ENCODE peak calls at places on chromosomes 7 and 10, in five cellular contexts. X, N, T, V and E are unnamed samples.

GRCh38 chr7:85201209-85201608 is 14.4 kb upstream of the SEMA3D start:
- DNase-seq in X (no peak), V (no peak), N (no peak), T (no peak), E (no peak)

GRCh38 chr10:129960493-129961273 is 3.4 kb downstream of the EBF3 start:
- DNase-seq in T (no peak), X (no peak), V (no peak), N (no peak), E (no peak)

GRCh38 chr10:69716711-69717560 is 84.8 kb upstream of the COL13A1 start:
- DNase-seq in T (peak), N (peak), X (peak), V (no peak), E (peak)

GRCh38 chr7:95527033-95527775 is 41.5 kb downstream of the ASB4 start:
- DNase-seq in V (no peak), N (peak), T (peak), X (peak), E (peak)

GRCh38 chr10:27369832-27370231 is 129.2 kb upstream of the ACBD5 start:
- DNase-seq in V (no peak), N (no peak), T (no peak), X (peak), E (no peak)

GRCh38 chr7:141549582-141549981 is 1.6 kb upstream of the AGK start:
- DNase-seq in T (no peak), V (no peak), X (no peak), N (no peak), E (no peak)

GRCh38 chr10:123429631-123430257 is 236.4 kb upstream of the GPR26 start:
- DNase-seq in V (no peak), X (no peak), N (peak), T (no peak), E (no peak)

GRCh38 chr10:34729619-34730018 is 85.5 kb downstream of the PARD3 start:
- DNase-seq in T (no peak), X (no peak), N (no peak), V (no peak), E (no peak)

GRCh38 chr7:3043544-3044395 is at the start of gene CARD11:
- DNase-seq in V (no peak), X (no peak), N (peak), T (no peak), E (no peak)

GRCh38 chr10:130353928-130354327 is 217.7 kb downstream of the GLRX3 start:
- DNase-seq in X (no peak), V (no peak), N (no peak), T (no peak), E (no peak)

GRCh38 chr10:89337493-89337892 is 9.7 kb downstream of the IFIT3 start:
- DNase-seq in N (no peak), T (no peak), V (peak), X (no peak), E (peak)

GRCh38 chr10:43871004-43871439 is 222.3 kb upstream of the ZNF32 start:
- DNase-seq in V (no peak), N (no peak), T (no peak), X (no peak), E (no peak)

GRCh38 chr10:25867321-25867720 is 66.7 kb upstream of the MYO3A start:
- DNase-seq in X (no peak), N (no peak), T (no peak), V (no peak), E (no peak)

GRCh38 chr10:78688945-78689935 is 379.5 kb upstream of the ZMIZ1 start:
- DNase-seq in N (peak), X (no peak), T (no peak), V (no peak), E (no peak)

GRCh38 chr10:69348824-69349541 is 67.7 kb downstream of the TACR2 start:
- DNase-seq in T (no peak), X (peak), V (no peak), N (peak), E (peak)

GRCh38 chr10:104683567-104683966 is 42.5 kb downstream of the SORCS3 start:
- DNase-seq in T (no peak), V (no peak), N (no peak), X (no peak), E (no peak)

GRCh38 chr7:142327555-142327954 is 69.7 kb upstream of the PRSS58 start:
- DNase-seq in N (no peak), V (no peak), X (no peak), T (no peak), E (no peak)

GRCh38 chr7:153584132-153584531 is 468.1 kb upstream of the DPP6 start:
- DNase-seq in X (no peak), N (no peak), T (no peak), V (no peak), E (no peak)

GRCh38 chr7:78437118-78437517 is 638.5 kb downstream of the PHTF2 start:
- DNase-seq in X (no peak), N (no peak), T (peak), V (no peak), E (peak)

GRCh38 chr7:79282051-79282694 is 171.3 kb downstream of the MAGI2 start:
- DNase-seq in V (no peak), N (peak), X (peak), T (no peak), E (peak)

GRCh38 chr7:43151076-43151475 is 38.6 kb downstream of the HECW1 start:
- DNase-seq in N (no peak), X (no peak), T (no peak), V (no peak), E (no peak)

GRCh38 chr7:87687653-87688254 is 59.6 kb downstream of the RUNDC3B start:
- DNase-seq in T (peak), V (no peak), N (no peak), X (no peak), E (no peak)

GRCh38 chr7:139936760-139937310 is 107.8 kb downstream of the TBXAS1 start:
- DNase-seq in X (no peak), N (no peak), V (no peak), T (peak), E (peak)

GRCh38 chr7:4552985-4553384 is 129.1 kb upstream of the FOXK1 start:
- DNase-seq in N (no peak), V (no peak), X (no peak), T (no peak), E (no peak)

GRCh38 chr7:80018941-80019808 is 115.5 kb upstream of the GNAI1 start:
- DNase-seq in T (peak), N (peak), V (no peak), X (peak), E (peak)

GRCh38 chr10:132482090-132482489 is 55.5 kb upstream of the INPP5A start:
- DNase-seq in X (no peak), N (no peak), T (peak), V (no peak), E (peak)

GRCh38 chr10:132479603-132480221 is 57.9 kb upstream of the INPP5A start:
- DNase-seq in N (no peak), T (no peak), X (no peak), V (no peak), E (no peak)

GRCh38 chr10:132481690-132482089 is 55.9 kb upstream of the INPP5A start:
- DNase-seq in T (no peak), N (no peak), V (no peak), X (no peak), E (no peak)

GRCh38 chr10:132479024-132479602 is 58.5 kb upstream of the INPP5A start:
- DNase-seq in T (no peak), X (no peak), V (no peak), N (no peak), E (no peak)

GRCh38 chr10:132480356-132480755 is 57.2 kb upstream of the INPP5A start:
- DNase-seq in X (no peak), N (no peak), V (no peak), T (no peak), E (peak)
- TF ChIP-seq USF2 in X (no peak), N (no peak), V (no peak), T (no peak), E (no peak)

GRCh38 chr10:132674311-132674710 is 111.6 kb downstream of the NKX6-2 start:
- DNase-seq in N (no peak), T (no peak), X (no peak), V (no peak), E (no peak)

GRCh38 chr10:132677905-132678298 is 108.0 kb downstream of the NKX6-2 start:
- DNase-seq in X (no peak), V (no peak), N (no peak), T (no peak), E (no peak)

GRCh38 chr10:132677096-132677904 is 108.6 kb downstream of the NKX6-2 start:
- DNase-seq in V (no peak), X (no peak), T (no peak), N (no peak), E (no peak)

GRCh38 chr10:132676193-132676891 is 109.6 kb downstream of the NKX6-2 start:
- DNase-seq in N (no peak), X (no peak), T (peak), V (no peak), E (no peak)

DNA sequence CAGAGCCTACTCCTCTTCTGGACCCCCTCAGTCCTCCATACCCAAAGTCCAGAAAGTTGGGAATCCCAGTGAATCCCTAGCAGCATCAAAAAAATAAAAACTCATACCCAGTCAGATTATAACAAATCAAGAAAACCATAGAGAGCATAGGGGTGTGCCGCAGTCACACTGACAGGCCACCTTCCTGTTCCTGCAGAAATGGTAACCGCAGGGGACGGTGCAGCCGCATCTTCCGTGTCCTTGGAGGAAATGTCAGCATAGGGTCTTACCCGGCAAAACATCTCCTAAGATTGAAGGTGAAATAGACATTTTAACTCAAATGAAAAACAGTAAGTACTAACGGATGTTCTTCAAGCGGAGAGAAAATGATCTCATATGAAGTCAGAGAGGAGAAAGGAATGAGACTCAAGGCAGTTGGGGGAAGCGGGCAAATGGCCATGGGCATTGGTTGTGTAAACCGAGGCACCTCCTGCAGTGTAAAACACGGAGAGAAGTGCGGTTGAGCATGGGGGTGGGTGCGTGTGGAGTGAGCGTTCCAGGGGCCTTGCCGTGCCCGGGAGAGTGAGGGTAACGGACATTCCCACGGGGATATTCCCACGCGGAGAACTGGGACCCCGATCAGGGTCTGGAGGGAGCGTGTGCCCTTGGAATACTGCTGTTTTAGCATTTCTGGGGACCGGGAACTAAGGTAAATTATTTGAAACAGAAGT is 110.8 kb downstream of the NKX6-2 start:
- DNase-seq in X (no peak), T (no peak), V (no peak), N (no peak), E (no peak)
- TF ChIP-seq USF2 in X (no peak), T (no peak), V (no peak), N (no peak), E (no peak)

GRCh38 chr7:2013381-2014311 is 219.1 kb downstream of the MAD1L1 start:
- DNase-seq in T (no peak), N (peak), V (no peak), X (no peak), E (no peak)

GRCh38 chr7:2012981-2013380 is 219.8 kb downstream of the MAD1L1 start:
- DNase-seq in N (peak), X (no peak), T (no peak), V (no peak), E (peak)

GRCh38 chr7:2015251-2015871 is 217.4 kb downstream of the MAD1L1 start:
- DNase-seq in T (no peak), N (peak), V (no peak), X (no peak), E (no peak)

GRCh38 chr7:2016021-2016631 is 216.6 kb downstream of the MAD1L1 start:
- DNase-seq in T (no peak), X (no peak), N (peak), V (no peak), E (no peak)

GRCh38 chr7:2014391-2015241 is 218.1 kb downstream of the MAD1L1 start:
- DNase-seq in N (peak), T (no peak), X (no peak), V (no peak), E (no peak)
- TF ChIP-seq USF2 in N (no peak), T (no peak), X (no peak), V (no peak), E (no peak)

GRCh38 chr10:33122014-33122788 is 164.2 kb upstream of the ITGB1 start:
- DNase-seq in V (no peak), X (no peak), T (no peak), N (no peak), E (peak)
- TF ChIP-seq USF2 in V (no peak), X (no peak), T (no peak), N (no peak), E (no peak)

GRCh38 chr7:116574025-116574822 is 49.4 kb downstream of the CAV1 start:
- DNase-seq in N (no peak), X (no peak), V (no peak), T (no peak), E (no peak)

GRCh38 chr7:116575853-116576252 is 51.0 kb downstream of the CAV1 start:
- DNase-seq in V (no peak), T (no peak), N (no peak), X (no peak), E (no peak)

GRCh38 chr7:116577320-116577871 is 52.6 kb downstream of the CAV1 start:
- DNase-seq in T (no peak), V (peak), N (no peak), X (no peak), E (peak)

GRCh38 chr7:116578526-116578925 is 53.7 kb downstream of the CAV1 start:
- DNase-seq in N (no peak), T (no peak), X (no peak), V (no peak), E (no peak)

GRCh38 chr7:116576350-116577319 is 51.8 kb downstream of the CAV1 start:
- DNase-seq in V (no peak), T (no peak), N (no peak), X (no peak), E (peak)
- TF ChIP-seq USF2 in V (no peak), T (no peak), N (no peak), X (no peak), E (no peak)

GRCh38 chr7:90797596-90797995 is 201.5 kb downstream of the CDK14 start:
- DNase-seq in V (no peak), T (no peak), X (no peak), N (no peak), E (peak)
- TF ChIP-seq USF2 in V (no peak), T (no peak), X (no peak), N (no peak), E (no peak)

DNA sequence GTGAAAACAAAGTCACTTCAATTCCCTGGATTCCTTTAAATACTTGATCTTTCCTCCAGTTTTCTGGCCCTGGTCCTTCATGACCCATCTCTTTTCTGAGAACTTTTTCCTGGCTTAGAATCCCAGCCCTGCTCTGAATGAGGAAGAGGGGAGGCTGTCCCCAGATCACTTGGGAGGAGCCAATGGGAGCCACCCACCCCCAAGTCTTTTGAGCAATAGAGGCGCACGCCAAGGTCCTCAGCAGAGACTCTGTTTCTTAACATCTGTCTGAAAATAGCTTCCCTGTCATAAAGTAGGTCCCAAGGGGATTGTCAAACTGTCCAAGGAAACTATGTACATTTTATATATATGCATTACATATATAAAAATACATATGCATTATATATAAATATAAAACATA is 126.8 kb downstream of the ADRA2A start:
- DNase-seq in X (no peak), N (no peak), V (no peak), T (no peak), E (no peak)
- TF ChIP-seq USF2 in X (no peak), N (no peak), V (no peak), T (no peak), E (no peak)

GRCh38 chr10:102802920-102803534 is 34.2 kb downstream of the CYP17A1 start:
- DNase-seq in V (peak), N (no peak), X (no peak), T (no peak), E (peak)
- TF ChIP-seq USF2 in V (no peak), N (no peak), X (no peak), T (no peak), E (peak)

DNA sequence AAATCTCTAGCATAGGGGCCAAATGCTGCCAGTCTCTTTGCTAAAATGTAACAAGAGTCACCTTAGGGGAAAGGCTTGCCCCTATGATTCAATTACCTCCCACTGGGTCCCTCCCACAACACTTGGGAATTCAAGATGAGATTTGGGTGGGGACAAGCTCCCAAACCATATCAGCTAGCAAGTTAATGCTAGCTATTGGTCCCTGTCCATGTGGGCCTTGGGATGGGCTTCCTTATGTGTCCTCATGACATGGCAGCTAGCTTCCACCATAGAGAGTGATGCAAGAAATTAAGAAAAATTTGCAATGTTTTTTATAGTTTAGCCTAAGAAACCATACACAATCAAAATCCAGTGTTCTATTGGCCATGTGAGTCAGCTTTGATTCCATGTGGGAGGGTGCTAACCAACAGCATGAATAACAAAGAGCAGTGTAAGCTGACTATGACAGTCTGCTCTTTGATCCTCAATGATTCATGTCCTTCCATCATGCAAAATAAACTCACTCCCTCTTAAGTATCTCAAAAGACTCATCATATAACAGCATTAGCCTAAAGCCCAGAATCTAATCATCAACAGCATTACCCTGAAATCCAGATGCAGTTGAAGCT is 21.7 kb upstream of the ZNF365 start:
- DNase-seq in X (no peak), T (no peak), N (no peak), V (no peak), E (peak)
- TF ChIP-seq USF2 in X (no peak), T (no peak), N (no peak), V (no peak), E (no peak)

GRCh38 chr7:137606061-137606674 is 240.6 kb downstream of the DGKI start:
- DNase-seq in T (peak), X (peak), V (no peak), N (no peak), E (peak)

GRCh38 chr7:137609500-137609899 is 237.3 kb downstream of the DGKI start:
- DNase-seq in N (no peak), V (no peak), T (no peak), X (no peak), E (no peak)
- TF ChIP-seq USF2 in N (no peak), V (no peak), T (no peak), X (no peak), E (no peak)